ENCODE peak calls at places on chromosomes 6 and 20, in six cellular contexts. One of them, this sample, is unnamed. For H3K4me1, the result is how much of the 10 kb centered on the place peaks cover.

GRCh38 chr6:36803908-36804307 is 35.3 kb downstream of the CPNE5 start:
- DNase-seq in A549: no peak
- DNase-seq in right atrium auricular region: no peak
- DNase-seq in uterus: no peak
- DNase-seq in IMR-90: no peak
- DNase-seq in colonic mucosa: no peak
- DNase-seq in this sample: no peak

GRCh38 chr6:16637635-16638034 is 123.6 kb downstream of the ATXN1 start:
- DNase-seq in IMR-90: no peak
- DNase-seq in A549: no peak
- DNase-seq in right atrium auricular region: no peak
- DNase-seq in uterus: no peak
- DNase-seq in colonic mucosa: no peak
- DNase-seq in this sample: no peak

GRCh38 chr6:139882977-139883728 is 508.7 kb upstream of the CITED2 start:
- DNase-seq in colonic mucosa: no peak
- DNase-seq in uterus: no peak
- DNase-seq in right atrium auricular region: no peak
- DNase-seq in A549: no peak
- DNase-seq in IMR-90: peak
- DNase-seq in this sample: no peak

GRCh38 chr20:44626278-44626677 is 25.2 kb downstream of the ADA start:
- DNase-seq in A549: no peak
- DNase-seq in colonic mucosa: no peak
- DNase-seq in IMR-90: no peak
- DNase-seq in uterus: no peak
- DNase-seq in right atrium auricular region: no peak
- DNase-seq in this sample: no peak

GRCh38 chr6:22326500-22326899 is 29.7 kb upstream of the PRL start:
- DNase-seq in IMR-90: no peak
- DNase-seq in uterus: no peak
- DNase-seq in right atrium auricular region: no peak
- DNase-seq in A549: no peak
- DNase-seq in colonic mucosa: no peak
- DNase-seq in this sample: no peak

GRCh38 chr6:167501831-167502385 is 177.0 kb downstream of the TTLL2 start:
- DNase-seq in IMR-90: no peak
- DNase-seq in colonic mucosa: peak
- DNase-seq in uterus: no peak
- DNase-seq in right atrium auricular region: no peak
- DNase-seq in A549: peak
- DNase-seq in this sample: no peak

GRCh38 chr20:48750941-48751620 is 76.7 kb downstream of the PREX1 start:
- DNase-seq in A549: no peak
- DNase-seq in colonic mucosa: no peak
- DNase-seq in IMR-90: no peak
- DNase-seq in uterus: no peak
- DNase-seq in right atrium auricular region: peak
- DNase-seq in this sample: peak

GRCh38 chr6:113529191-113529590 is 328.0 kb upstream of the MARCKS start:
- DNase-seq in A549: no peak
- DNase-seq in uterus: no peak
- DNase-seq in right atrium auricular region: no peak
- DNase-seq in colonic mucosa: no peak
- DNase-seq in IMR-90: peak
- DNase-seq in this sample: no peak

GRCh38 chr6:46015119-46015968 is at the start of gene CLIC5:
- DNase-seq in A549: peak
- DNase-seq in right atrium auricular region: no peak
- DNase-seq in uterus: no peak
- DNase-seq in colonic mucosa: peak
- DNase-seq in IMR-90: no peak
- DNase-seq in this sample: peak

GRCh38 chr6:168525114-168525513 is 84.1 kb downstream of the SMOC2 start:
- DNase-seq in IMR-90: no peak
- DNase-seq in uterus: no peak
- DNase-seq in colonic mucosa: no peak
- DNase-seq in A549: no peak
- DNase-seq in right atrium auricular region: no peak
- DNase-seq in this sample: no peak

GRCh38 chr6:163793584-163793983 is 379.1 kb downstream of the QKI start:
- DNase-seq in right atrium auricular region: no peak
- DNase-seq in IMR-90: peak
- DNase-seq in A549: no peak
- DNase-seq in colonic mucosa: no peak
- DNase-seq in uterus: no peak
- DNase-seq in this sample: no peak

GRCh38 chr20:21286775-21287174 is 16.4 kb upstream of the XRN2 start:
- DNase-seq in right atrium auricular region: no peak
- DNase-seq in colonic mucosa: no peak
- DNase-seq in IMR-90: no peak
- DNase-seq in uterus: no peak
- DNase-seq in A549: no peak
- DNase-seq in this sample: no peak

GRCh38 chr20:25196701-25197120 is 1.2 kb downstream of the ENTPD6 start:
- DNase-seq in colonic mucosa: peak
- DNase-seq in IMR-90: no peak
- DNase-seq in A549: peak
- DNase-seq in right atrium auricular region: no peak
- DNase-seq in uterus: no peak
- DNase-seq in this sample: no peak

GRCh38 chr6:169345198-169345597 is 91.6 kb upstream of the THBS2 start:
- DNase-seq in A549: no peak
- DNase-seq in right atrium auricular region: no peak
- DNase-seq in uterus: no peak
- DNase-seq in IMR-90: no peak
- DNase-seq in colonic mucosa: no peak
- DNase-seq in this sample: no peak

GRCh38 chr6:145546265-145546664 is 189.1 kb downstream of the EPM2A start:
- DNase-seq in right atrium auricular region: no peak
- DNase-seq in uterus: no peak
- DNase-seq in IMR-90: no peak
- DNase-seq in A549: no peak
- DNase-seq in colonic mucosa: no peak
- DNase-seq in this sample: no peak
- H3K4me1 ChIP-seq in right atrium auricular region: under half
- H3K4me1 ChIP-seq in uterus: under half
- H3K4me1 ChIP-seq in IMR-90: under half
- H3K4me1 ChIP-seq in A549: under half
- H3K4me1 ChIP-seq in colonic mucosa: under half
- H3K4me1 ChIP-seq in this sample: under half

GRCh38 chr6:25995507-25995906 is 32.9 kb downstream of the TRIM38 start:
- DNase-seq in IMR-90: no peak
- DNase-seq in A549: no peak
- DNase-seq in right atrium auricular region: no peak
- DNase-seq in colonic mucosa: no peak
- DNase-seq in uterus: no peak
- DNase-seq in this sample: no peak

GRCh38 chr6:26003102-26003694 is 40.6 kb downstream of the TRIM38 start:
- DNase-seq in colonic mucosa: peak
- DNase-seq in right atrium auricular region: peak
- DNase-seq in uterus: peak
- DNase-seq in IMR-90: peak
- DNase-seq in A549: peak
- DNase-seq in this sample: peak

GRCh38 chr6:25998379-25998778 is 35.8 kb downstream of the TRIM38 start:
- DNase-seq in colonic mucosa: no peak
- DNase-seq in IMR-90: no peak
- DNase-seq in right atrium auricular region: no peak
- DNase-seq in uterus: no peak
- DNase-seq in A549: no peak
- DNase-seq in this sample: no peak

GRCh38 chr6:26006086-26006939 is 43.7 kb downstream of the TRIM38 start:
- DNase-seq in IMR-90: no peak
- DNase-seq in colonic mucosa: no peak
- DNase-seq in A549: no peak
- DNase-seq in uterus: no peak
- DNase-seq in right atrium auricular region: no peak
- DNase-seq in this sample: no peak

GRCh38 chr6:26000366-26000886 is 37.8 kb downstream of the TRIM38 start:
- DNase-seq in IMR-90: no peak
- DNase-seq in colonic mucosa: no peak
- DNase-seq in uterus: no peak
- DNase-seq in A549: no peak
- DNase-seq in right atrium auricular region: no peak
- DNase-seq in this sample: no peak
- H3K4me1 ChIP-seq in IMR-90: under half
- H3K4me1 ChIP-seq in colonic mucosa: under half
- H3K4me1 ChIP-seq in uterus: under half
- H3K4me1 ChIP-seq in A549: under half
- H3K4me1 ChIP-seq in right atrium auricular region: under half
- H3K4me1 ChIP-seq in this sample: under half

GRCh38 chr6:2733736-2734480 is 16.8 kb downstream of the MYLK4 start:
- DNase-seq in uterus: no peak
- DNase-seq in right atrium auricular region: no peak
- DNase-seq in colonic mucosa: no peak
- DNase-seq in IMR-90: no peak
- DNase-seq in A549: no peak
- DNase-seq in this sample: no peak

GRCh38 chr6:2733324-2733723 is 17.4 kb downstream of the MYLK4 start:
- DNase-seq in right atrium auricular region: peak
- DNase-seq in colonic mucosa: peak
- DNase-seq in IMR-90: peak
- DNase-seq in A549: no peak
- DNase-seq in uterus: no peak
- DNase-seq in this sample: peak

GRCh38 chr6:2731281-2731909 is 19.3 kb downstream of the MYLK4 start:
- DNase-seq in IMR-90: no peak
- DNase-seq in A549: no peak
- DNase-seq in colonic mucosa: no peak
- DNase-seq in uterus: no peak
- DNase-seq in right atrium auricular region: no peak
- DNase-seq in this sample: no peak

GRCh38 chr6:2732503-2733089 is 18.1 kb downstream of the MYLK4 start:
- DNase-seq in uterus: no peak
- DNase-seq in A549: no peak
- DNase-seq in right atrium auricular region: no peak
- DNase-seq in colonic mucosa: no peak
- DNase-seq in IMR-90: no peak
- DNase-seq in this sample: no peak

DNA sequence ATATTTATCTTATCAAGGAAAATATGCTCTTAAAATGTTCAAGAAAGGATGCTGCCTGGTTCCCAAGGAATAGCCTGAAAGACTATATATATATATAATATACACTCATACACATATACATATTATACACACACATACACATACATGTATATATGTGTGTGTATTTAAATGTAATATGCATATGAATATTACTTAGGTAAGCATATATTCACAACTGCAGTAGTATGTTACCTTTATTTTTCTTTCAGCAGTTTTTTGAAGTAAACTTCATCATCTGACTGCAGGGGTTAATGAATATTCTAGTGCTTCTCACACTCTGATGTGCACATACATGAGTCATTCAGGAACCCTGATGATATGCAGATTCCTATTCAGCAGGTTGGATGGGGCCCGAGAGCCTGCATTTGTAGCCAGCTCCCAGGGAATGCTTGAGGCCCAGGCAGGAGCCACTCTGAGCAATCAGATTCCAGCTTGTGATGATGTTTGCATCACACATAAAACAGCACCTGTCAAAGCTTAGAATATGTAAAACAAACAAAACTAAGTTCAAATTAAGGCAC is 16.1 kb downstream of the MYLK4 start:
- DNase-seq in right atrium auricular region: no peak
- DNase-seq in IMR-90: peak
- DNase-seq in A549: no peak
- DNase-seq in colonic mucosa: no peak
- DNase-seq in uterus: no peak
- DNase-seq in this sample: no peak
- H3K4me1 ChIP-seq in right atrium auricular region: half or more
- H3K4me1 ChIP-seq in IMR-90: under half
- H3K4me1 ChIP-seq in A549: under half
- H3K4me1 ChIP-seq in colonic mucosa: under half
- H3K4me1 ChIP-seq in uterus: under half
- H3K4me1 ChIP-seq in this sample: under half

GRCh38 chr20:52041966-52042365 is 149.6 kb downstream of the ZFP64 start:
- DNase-seq in colonic mucosa: no peak
- DNase-seq in uterus: no peak
- DNase-seq in A549: no peak
- DNase-seq in right atrium auricular region: no peak
- DNase-seq in IMR-90: no peak
- DNase-seq in this sample: no peak
- H3K4me1 ChIP-seq in colonic mucosa: under half
- H3K4me1 ChIP-seq in uterus: under half
- H3K4me1 ChIP-seq in A549: under half
- H3K4me1 ChIP-seq in right atrium auricular region: under half
- H3K4me1 ChIP-seq in IMR-90: under half
- H3K4me1 ChIP-seq in this sample: under half

DNA sequence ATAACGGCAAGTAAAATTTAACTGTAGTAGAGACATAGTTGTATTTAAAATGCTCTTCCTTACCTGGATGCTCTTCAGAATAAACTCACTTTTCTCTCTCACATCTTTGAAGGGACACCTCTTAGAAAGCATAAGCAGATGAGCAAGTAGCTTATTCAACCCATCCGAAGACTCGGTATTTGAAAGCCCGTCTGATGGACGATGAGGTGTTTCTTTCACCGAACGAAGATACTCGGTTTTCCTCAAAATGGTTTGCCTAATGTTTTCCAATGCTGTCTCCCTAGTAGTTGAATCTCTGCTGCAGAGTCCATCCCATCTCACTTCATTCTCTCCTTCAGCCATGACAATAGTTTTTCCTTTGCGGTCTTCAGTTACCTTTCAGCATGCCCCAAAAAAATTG is 914 bp downstream of the SESN1 start:
- DNase-seq in A549: no peak
- DNase-seq in uterus: no peak
- DNase-seq in colonic mucosa: no peak
- DNase-seq in right atrium auricular region: no peak
- DNase-seq in IMR-90: peak
- DNase-seq in this sample: no peak
- H3K4me1 ChIP-seq in A549: under half
- H3K4me1 ChIP-seq in uterus: under half
- H3K4me1 ChIP-seq in colonic mucosa: under half
- H3K4me1 ChIP-seq in right atrium auricular region: under half
- H3K4me1 ChIP-seq in IMR-90: under half
- H3K4me1 ChIP-seq in this sample: under half

GRCh38 chr6:1611322-1611571 is 1.5 kb downstream of the FOXC1 start:
- DNase-seq in right atrium auricular region: no peak
- DNase-seq in IMR-90: peak
- DNase-seq in colonic mucosa: no peak
- DNase-seq in uterus: no peak
- DNase-seq in A549: no peak
- DNase-seq in this sample: no peak
- H3K4me1 ChIP-seq in right atrium auricular region: under half
- H3K4me1 ChIP-seq in IMR-90: under half
- H3K4me1 ChIP-seq in colonic mucosa: under half
- H3K4me1 ChIP-seq in uterus: under half
- H3K4me1 ChIP-seq in A549: under half
- H3K4me1 ChIP-seq in this sample: under half

This sample was measured in aorta.